ENCODE peak calls at places on chromosomes 4 and X, in four cellular contexts. R, E, N and J are unnamed samples.
A peak's percentile ranks its signal among the peaks of the same experiment; 100 is the strongest.

GRCh38 chr4:70559216-70559830 is 32.7 kb upstream of the AMBN start:
- DNase-seq in R (peak; percentile 20), E (peak; percentile 34), N (peak; percentile 37), J (no peak)

GRCh38 chr4:13535708-13536361 is 8.5 kb downstream of the NKX3-2 start:
- DNase-seq in R (no peak), E (no peak), N (peak; percentile 52), J (no peak)

GRCh38 chr4:90542216-90542615 is 415.0 kb downstream of the CCSER1 start:
- DNase-seq in R (no peak), E (no peak), N (no peak), J (no peak)

GRCh38 chrX:74250574-74250973 is 53.4 kb upstream of the ZCCHC13 start:
- DNase-seq in R (no peak), E (no peak), N (no peak), J (no peak)

GRCh38 chrX:69029696-69030245 is 135.5 kb downstream of the PJA1 start:
- DNase-seq in R (no peak), E (no peak), N (no peak), J (no peak)

GRCh38 chr4:128451270-128451905 is 163.8 kb upstream of the PGRMC2 start:
- DNase-seq in R (no peak), E (no peak), N (no peak), J (no peak)

GRCh38 chr4:17206829-17207773 is 304.8 kb downstream of the QDPR start:
- DNase-seq in R (no peak), E (no peak), N (no peak), J (no peak)

GRCh38 chr4:151700566-151701316 is 60.1 kb downstream of the GATB start:
- DNase-seq in R (no peak), E (no peak), N (no peak), J (no peak)

GRCh38 chr4:138953962-138954371 is 61.6 kb upstream of the NOCT start:
- DNase-seq in R (no peak), E (peak; percentile 86), N (no peak), J (no peak)

GRCh38 chrX:10106801-10107200 is 50.0 kb upstream of the CLCN4 start:
- DNase-seq in R (no peak), E (no peak), N (no peak), J (no peak)

GRCh38 chr4:172554588-172554987 is 614.0 kb upstream of the GALNT7 start:
- DNase-seq in R (no peak), E (no peak), N (no peak), J (no peak)

GRCh38 chr4:91116861-91117260 is 989.7 kb downstream of the CCSER1 start:
- DNase-seq in R (no peak), E (no peak), N (peak; percentile 15), J (no peak)

GRCh38 chr4:2389691-2390090 is 28.8 kb downstream of the ZFYVE28 start:
- DNase-seq in R (no peak), E (no peak), N (no peak), J (peak; percentile 59)

GRCh38 chr4:8274772-8275241 is 5.3 kb downstream of the HTRA3 start:
- DNase-seq in R (no peak), E (peak; percentile 93), N (peak; percentile 95), J (peak; percentile 95)

GRCh38 chr4:24930136-24930535 is 17.3 kb upstream of the CCDC149 start:
- DNase-seq in R (no peak), E (no peak), N (no peak), J (no peak)

GRCh38 chrX:1537031-1537715 is at the start of gene P2RY8:
- DNase-seq in R (no peak), E (no peak), N (no peak), J (peak; percentile 83)

GRCh38 chrX:1534321-1535168 is 2.4 kb downstream of the P2RY8 start:
- DNase-seq in R (no peak), E (no peak), N (no peak), J (no peak)

GRCh38 chrX:1533083-1533482 is 3.9 kb downstream of the P2RY8 start:
- DNase-seq in R (no peak), E (no peak), N (no peak), J (no peak)

GRCh38 chrX:1536712-1537030 is 314 bp downstream of the P2RY8 start:
- DNase-seq in R (no peak), E (no peak), N (no peak), J (no peak)

GRCh38 chrX:1535241-1536041 is 1.5 kb downstream of the P2RY8 start:
- DNase-seq in R (no peak), E (no peak), N (no peak), J (no peak)
- H3K9ac ChIP-seq in R (no peak overlapping the region), E (no peak overlapping the region), N (no peak overlapping the region), J (peak overlapping the region; percentile 46)

GRCh38 chrX:41095174-41095573 is 9.9 kb downstream of the USP9X start:
- DNase-seq in R (no peak), E (no peak), N (no peak), J (no peak)

GRCh38 chrX:41097326-41097725 is 12.1 kb downstream of the USP9X start:
- DNase-seq in R (no peak), E (no peak), N (no peak), J (no peak)

GRCh38 chrX:41090568-41091238 is 5.5 kb downstream of the USP9X start:
- DNase-seq in R (no peak), E (peak; percentile 35), N (no peak), J (no peak)

GRCh38 chrX:41095962-41096955 is 11.0 kb downstream of the USP9X start:
- DNase-seq in R (no peak), E (no peak), N (no peak), J (no peak)

DNA sequence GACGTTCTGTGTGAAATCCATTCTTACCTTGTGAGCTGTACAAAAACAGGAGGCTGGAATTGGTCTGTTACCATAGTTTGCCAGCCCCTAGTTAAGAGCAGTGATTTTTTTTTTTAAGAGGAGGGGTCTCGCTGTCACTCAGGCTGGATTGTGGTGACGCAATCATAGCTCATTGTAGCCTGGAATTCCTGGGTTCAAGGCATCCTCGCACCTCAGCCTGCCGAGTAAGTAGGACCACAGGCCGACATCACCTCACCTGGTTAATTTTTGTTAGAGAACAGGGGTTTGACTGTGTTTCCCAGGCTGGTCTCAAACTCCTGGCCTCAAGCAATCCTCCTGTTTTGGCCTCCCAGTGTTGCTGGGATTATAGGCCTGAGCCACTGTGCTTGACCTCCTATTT is 7.5 kb downstream of the USP9X start:
- DNase-seq in R (no peak), E (no peak), N (no peak), J (no peak)
- H3K9ac ChIP-seq in R (no peak overlapping the region), E (no peak overlapping the region), N (no peak overlapping the region), J (no peak overlapping the region)

GRCh38 chrX:17553451-17553850 is 178.5 kb downstream of the NHS start:
- DNase-seq in R (no peak), E (peak; percentile 70), N (no peak), J (peak; percentile 85)

GRCh38 chrX:17549005-17549685 is 174.1 kb downstream of the NHS start:
- DNase-seq in R (no peak), E (no peak), N (no peak), J (no peak)

GRCh38 chrX:17550011-17550410 is 175.0 kb downstream of the NHS start:
- DNase-seq in R (no peak), E (no peak), N (no peak), J (no peak)

GRCh38 chrX:17552251-17552650 is 177.3 kb downstream of the NHS start:
- DNase-seq in R (no peak), E (peak; percentile 55), N (no peak), J (no peak)

DNA sequence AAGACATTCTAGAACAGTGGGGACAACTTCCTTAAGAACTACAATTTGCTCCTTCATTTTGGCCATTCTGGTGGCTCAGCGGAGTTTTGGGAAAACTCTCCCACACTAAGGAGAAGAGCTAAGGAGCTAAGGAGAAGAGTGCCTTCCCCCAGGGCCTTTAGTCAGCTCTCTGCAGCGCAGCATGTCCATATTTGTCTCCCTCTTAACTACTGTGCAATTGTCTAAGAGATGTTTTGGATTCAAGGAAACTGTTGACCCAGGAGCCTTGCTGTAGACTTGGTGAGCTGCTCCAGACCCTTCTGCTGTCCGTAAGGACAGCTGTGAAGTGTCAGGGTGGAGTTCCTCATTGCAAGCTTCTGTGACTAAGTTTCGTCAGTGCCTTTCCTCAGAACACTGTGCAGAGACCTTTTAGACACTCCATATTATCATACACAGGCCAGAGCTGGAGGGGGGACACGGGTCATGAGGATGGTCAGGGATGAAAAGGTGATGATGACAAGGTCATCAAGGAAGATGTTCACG is 179.0 kb downstream of the NHS start:
- DNase-seq in R (no peak), E (no peak), N (no peak), J (no peak)
- H3K9ac ChIP-seq in R (no peak overlapping the region), E (no peak overlapping the region), N (no peak overlapping the region), J (no peak overlapping the region)

DNA sequence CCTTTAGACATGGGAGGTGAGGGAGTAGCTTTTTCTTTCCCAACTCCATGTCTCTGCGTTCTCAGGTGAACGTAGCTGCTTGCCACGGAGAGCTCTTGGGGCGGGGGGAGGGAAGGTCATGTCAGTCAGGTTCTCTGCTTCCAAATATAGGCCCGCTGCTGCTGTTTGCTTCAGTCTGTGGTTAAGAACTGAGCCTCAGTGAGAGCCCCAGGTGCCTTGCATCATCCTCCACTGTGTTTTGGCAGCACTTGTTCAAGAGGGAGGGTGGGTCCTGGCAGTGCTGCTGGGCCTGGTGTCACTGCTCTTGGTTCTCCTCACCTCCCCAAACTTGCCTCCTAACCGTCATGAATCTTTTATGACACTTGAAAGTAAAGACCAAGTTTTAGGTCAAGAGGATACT is 46.6 kb downstream of the HADH start:
- DNase-seq in R (no peak), E (no peak), N (no peak), J (no peak)
- H3K9ac ChIP-seq in R (no peak overlapping the region), E (no peak overlapping the region), N (no peak overlapping the region), J (no peak overlapping the region)

GRCh38 chr4:133592106-133592505 is 443.0 kb downstream of the PCDH10 start:
- DNase-seq in R (no peak), E (no peak), N (no peak), J (no peak)

GRCh38 chr4:133596459-133596858 is 447.4 kb downstream of the PCDH10 start:
- DNase-seq in R (no peak), E (no peak), N (no peak), J (no peak)

GRCh38 chr4:133592591-133592990 is 443.5 kb downstream of the PCDH10 start:
- DNase-seq in R (no peak), E (no peak), N (no peak), J (no peak)

GRCh38 chr4:133594246-133595207 is 445.4 kb downstream of the PCDH10 start:
- DNase-seq in R (no peak), E (peak; percentile 27), N (no peak), J (no peak)

GRCh38 chr4:133593764-133594163 is 444.7 kb downstream of the PCDH10 start:
- DNase-seq in R (no peak), E (no peak), N (no peak), J (no peak)
- H3K9ac ChIP-seq in R (no peak overlapping the region), E (no peak overlapping the region), N (no peak overlapping the region), J (no peak overlapping the region)

DNA sequence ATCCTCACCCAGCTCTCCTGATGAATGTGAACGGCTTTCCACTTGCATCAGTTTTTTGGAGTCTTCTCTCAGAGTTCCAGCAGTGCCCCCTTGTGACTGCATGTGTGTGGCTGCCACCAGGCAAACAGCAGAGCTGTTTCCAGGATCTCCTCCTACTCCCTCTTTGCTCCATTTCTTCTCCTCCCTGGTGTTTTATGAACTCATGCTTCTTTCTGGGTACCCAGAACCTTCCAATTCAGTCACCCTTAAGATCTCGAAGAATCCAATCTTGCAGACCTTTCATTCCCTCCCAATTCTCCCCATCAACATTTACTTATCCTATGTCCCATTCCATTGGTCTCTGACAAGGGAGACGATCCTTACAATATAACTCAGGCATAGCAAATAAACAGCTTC is 6.8 kb upstream of the TCEANC start:
- DNase-seq in R (peak; percentile 54), E (peak; percentile 65), N (peak; percentile 40), J (no peak)
- H3K9ac ChIP-seq in R (no peak overlapping the region), E (no peak overlapping the region), N (no peak overlapping the region), J (no peak overlapping the region)